ENCODE peak calls at places on chromosomes 13 and 19, in nine cellular contexts. M, B, C, L, X, S, N, T and O are unnamed samples.

GRCh38 chr19:58407658-58408151 is 744 bp upstream of the ZNF584 start:
- DNase-seq in M (no peak), B (no peak), C (no peak), L (peak), X (no peak), S (peak), N (no peak), T (no peak), O (no peak)

GRCh38 chr19:15683411-15683810 is 10.5 kb downstream of the CYP4F12 start:
- DNase-seq in M (no peak), B (no peak), C (no peak), L (no peak), X (no peak), S (no peak), N (no peak), T (no peak), O (no peak)

GRCh38 chr13:114115796-114116195 is 16.6 kb downstream of the RASA3 start:
- DNase-seq in M (peak), B (no peak), C (peak), L (no peak), X (no peak), S (no peak), N (no peak), T (no peak), O (no peak)

GRCh38 chr19:10151521-10151920 is 31.8 kb upstream of the EIF3G start:
- DNase-seq in M (no peak), B (no peak), C (no peak), L (no peak), X (no peak), S (no peak), N (no peak), T (no peak), O (no peak)

GRCh38 chr13:48580185-48580803 is 47.4 kb upstream of the RCBTB2 start:
- DNase-seq in M (peak), B (peak), C (peak), L (peak), X (peak), S (peak), N (peak), T (peak), O (no peak)

GRCh38 chr19:30719991-30720329 is 347.8 kb downstream of the ZNF536 start:
- DNase-seq in M (peak), B (no peak), C (no peak), L (no peak), X (no peak), S (no peak), N (no peak), T (no peak), O (no peak)

GRCh38 chr13:52842440-52842839 is 6.0 kb downstream of the PCDH8 start:
- DNase-seq in M (no peak), B (no peak), C (no peak), L (peak), X (no peak), S (no peak), N (no peak), T (no peak), O (no peak)

GRCh38 chr13:99067160-99067985 is 89.5 kb upstream of the DOCK9 start:
- DNase-seq in M (no peak), B (no peak), C (no peak), L (no peak), X (no peak), S (no peak), N (peak), T (no peak), O (no peak)

GRCh38 chr13:113813749-113814434 is 50.0 kb downstream of the GAS6 start:
- DNase-seq in M (no peak), B (no peak), C (no peak), L (no peak), X (no peak), S (no peak), N (peak), T (no peak), O (no peak)

GRCh38 chr13:90770334-90770733 is 577.2 kb upstream of the MIR17HG start:
- DNase-seq in M (no peak), B (no peak), C (no peak), L (no peak), X (no peak), S (no peak), N (no peak), T (no peak), O (no peak)

GRCh38 chr13:114285166-114285808 is 3.9 kb downstream of the UPF3A start:
- DNase-seq in M (no peak), B (no peak), C (no peak), L (no peak), X (no peak), S (no peak), N (peak), T (no peak), O (no peak)

GRCh38 chr13:102846261-102847015 is 606 bp downstream of the ERCC5 start:
- DNase-seq in M (peak), B (peak), C (peak), L (peak), X (peak), S (peak), N (peak), T (peak), O (no peak)